ENCODE peak calls at places on chromosome 10, in eight cellular contexts. One of them, this sample, is unnamed.

GRCh38 chr10:76324283-76324682 is 892.9 kb downstream of the LRMDA start:
- DNase-seq in NB4: no peak
- DNase-seq in kidney epithelial cell: no peak
- DNase-seq in coronary artery: no peak
- DNase-seq in fibroblast of lung: peak
- DNase-seq in endothelial cell: no peak
- DNase-seq in cardiac fibroblast: no peak
- DNase-seq in tibial nerve: no peak
- DNase-seq in this sample: no peak

GRCh38 chr10:79399242-79399831 is 46.1 kb downstream of the ZCCHC24 start:
- DNase-seq in endothelial cell: peak
- DNase-seq in NB4: no peak
- DNase-seq in kidney epithelial cell: peak
- DNase-seq in coronary artery: peak
- DNase-seq in tibial nerve: peak
- DNase-seq in cardiac fibroblast: peak
- DNase-seq in fibroblast of lung: peak
- DNase-seq in this sample: peak

GRCh38 chr10:125102216-125102615 is 58.1 kb downstream of the CTBP2 start:
- DNase-seq in coronary artery: no peak
- DNase-seq in tibial nerve: no peak
- DNase-seq in fibroblast of lung: peak
- DNase-seq in endothelial cell: no peak
- DNase-seq in cardiac fibroblast: peak
- DNase-seq in kidney epithelial cell: no peak
- DNase-seq in NB4: peak
- DNase-seq in this sample: no peak

GRCh38 chr10:71646051-71646450 is 73.5 kb downstream of the C10orf105 start:
- DNase-seq in tibial nerve: no peak
- DNase-seq in coronary artery: no peak
- DNase-seq in kidney epithelial cell: no peak
- DNase-seq in endothelial cell: no peak
- DNase-seq in cardiac fibroblast: no peak
- DNase-seq in fibroblast of lung: no peak
- DNase-seq in NB4: no peak
- DNase-seq in this sample: no peak

GRCh38 chr10:78318305-78318704 is 284.6 kb downstream of the RPS24 start:
- DNase-seq in fibroblast of lung: no peak
- DNase-seq in coronary artery: no peak
- DNase-seq in NB4: no peak
- DNase-seq in kidney epithelial cell: no peak
- DNase-seq in tibial nerve: no peak
- DNase-seq in cardiac fibroblast: no peak
- DNase-seq in endothelial cell: no peak
- DNase-seq in this sample: no peak

GRCh38 chr10:22475857-22476600 is 130.7 kb downstream of the SPAG6 start:
- DNase-seq in cardiac fibroblast: no peak
- DNase-seq in kidney epithelial cell: no peak
- DNase-seq in tibial nerve: no peak
- DNase-seq in NB4: peak
- DNase-seq in endothelial cell: peak
- DNase-seq in fibroblast of lung: no peak
- DNase-seq in coronary artery: no peak
- DNase-seq in this sample: peak

GRCh38 chr10:133616371-133617130 is 10.0 kb downstream of the FRG2B start:
- DNase-seq in endothelial cell: no peak
- DNase-seq in kidney epithelial cell: no peak
- DNase-seq in cardiac fibroblast: no peak
- DNase-seq in tibial nerve: no peak
- DNase-seq in NB4: no peak
- DNase-seq in coronary artery: no peak
- DNase-seq in fibroblast of lung: no peak
- DNase-seq in this sample: no peak

GRCh38 chr10:124168991-124169826 is 75.8 kb upstream of the CHST15 start:
- DNase-seq in cardiac fibroblast: no peak
- DNase-seq in tibial nerve: no peak
- DNase-seq in endothelial cell: no peak
- DNase-seq in kidney epithelial cell: no peak
- DNase-seq in fibroblast of lung: no peak
- DNase-seq in coronary artery: peak
- DNase-seq in NB4: no peak
- DNase-seq in this sample: no peak

GRCh38 chr10:133378251-133379096 is 588 bp upstream of the PAOX start:
- DNase-seq in coronary artery: peak
- DNase-seq in cardiac fibroblast: peak
- DNase-seq in endothelial cell: peak
- DNase-seq in fibroblast of lung: peak
- DNase-seq in NB4: peak
- DNase-seq in kidney epithelial cell: no peak
- DNase-seq in tibial nerve: peak
- DNase-seq in this sample: peak

GRCh38 chr10:83925133-83925532 is 214.2 kb upstream of the GHITM start:
- DNase-seq in coronary artery: no peak
- DNase-seq in cardiac fibroblast: no peak
- DNase-seq in kidney epithelial cell: no peak
- DNase-seq in NB4: no peak
- DNase-seq in tibial nerve: no peak
- DNase-seq in endothelial cell: no peak
- DNase-seq in fibroblast of lung: no peak
- DNase-seq in this sample: no peak

GRCh38 chr10:128979405-128979804 is 487.6 kb upstream of the MGMT start:
- DNase-seq in cardiac fibroblast: no peak
- DNase-seq in NB4: no peak
- DNase-seq in endothelial cell: no peak
- DNase-seq in kidney epithelial cell: no peak
- DNase-seq in fibroblast of lung: no peak
- DNase-seq in coronary artery: no peak
- DNase-seq in tibial nerve: no peak
- DNase-seq in this sample: no peak

GRCh38 chr10:34392641-34393170 is 422.4 kb downstream of the PARD3 start:
- DNase-seq in coronary artery: no peak
- DNase-seq in kidney epithelial cell: no peak
- DNase-seq in tibial nerve: no peak
- DNase-seq in cardiac fibroblast: no peak
- DNase-seq in endothelial cell: no peak
- DNase-seq in fibroblast of lung: no peak
- DNase-seq in NB4: no peak
- DNase-seq in this sample: no peak

GRCh38 chr10:131073469-131074060 is 238.0 kb downstream of the TCERG1L start:
- DNase-seq in kidney epithelial cell: no peak
- DNase-seq in fibroblast of lung: no peak
- DNase-seq in NB4: no peak
- DNase-seq in endothelial cell: no peak
- DNase-seq in coronary artery: peak
- DNase-seq in cardiac fibroblast: no peak
- DNase-seq in tibial nerve: no peak
- DNase-seq in this sample: no peak

GRCh38 chr10:127983701-127984100 is 76.8 kb downstream of the PTPRE start:
- DNase-seq in tibial nerve: no peak
- DNase-seq in cardiac fibroblast: no peak
- DNase-seq in kidney epithelial cell: no peak
- DNase-seq in fibroblast of lung: no peak
- DNase-seq in NB4: no peak
- DNase-seq in coronary artery: no peak
- DNase-seq in endothelial cell: no peak
- DNase-seq in this sample: no peak

GRCh38 chr10:104811166-104811565 is 170.1 kb downstream of the SORCS3 start:
- DNase-seq in kidney epithelial cell: no peak
- DNase-seq in cardiac fibroblast: no peak
- DNase-seq in NB4: no peak
- DNase-seq in coronary artery: no peak
- DNase-seq in endothelial cell: no peak
- DNase-seq in tibial nerve: no peak
- DNase-seq in fibroblast of lung: no peak
- DNase-seq in this sample: no peak

GRCh38 chr10:99630439-99630838 is 10.2 kb upstream of the SLC25A28 start:
- DNase-seq in endothelial cell: peak
- DNase-seq in kidney epithelial cell: no peak
- DNase-seq in tibial nerve: peak
- DNase-seq in NB4: peak
- DNase-seq in cardiac fibroblast: peak
- DNase-seq in fibroblast of lung: peak
- DNase-seq in coronary artery: no peak
- DNase-seq in this sample: no peak

GRCh38 chr10:43249962-43250624 is 16.8 kb downstream of the RASGEF1A start:
- DNase-seq in kidney epithelial cell: no peak
- DNase-seq in fibroblast of lung: no peak
- DNase-seq in tibial nerve: no peak
- DNase-seq in coronary artery: peak
- DNase-seq in endothelial cell: no peak
- DNase-seq in NB4: peak
- DNase-seq in cardiac fibroblast: no peak
- DNase-seq in this sample: no peak

GRCh38 chr10:91672021-91672608 is 39.2 kb upstream of the PPP1R3C start:
- DNase-seq in coronary artery: no peak
- DNase-seq in fibroblast of lung: peak
- DNase-seq in cardiac fibroblast: peak
- DNase-seq in tibial nerve: no peak
- DNase-seq in NB4: peak
- DNase-seq in kidney epithelial cell: no peak
- DNase-seq in endothelial cell: peak
- DNase-seq in this sample: no peak

GRCh38 chr10:28429573-28430216 is 103.2 kb upstream of the WAC start:
- DNase-seq in fibroblast of lung: peak
- DNase-seq in kidney epithelial cell: no peak
- DNase-seq in tibial nerve: no peak
- DNase-seq in endothelial cell: no peak
- DNase-seq in cardiac fibroblast: peak
- DNase-seq in NB4: peak
- DNase-seq in coronary artery: no peak
- DNase-seq in this sample: no peak

GRCh38 chr10:31804416-31804815 is 124.2 kb downstream of the ARHGAP12 start:
- DNase-seq in cardiac fibroblast: no peak
- DNase-seq in kidney epithelial cell: no peak
- DNase-seq in NB4: no peak
- DNase-seq in tibial nerve: no peak
- DNase-seq in fibroblast of lung: no peak
- DNase-seq in coronary artery: no peak
- DNase-seq in endothelial cell: no peak
- DNase-seq in this sample: no peak

GRCh38 chr10:13351340-13351915 is 3.3 kb upstream of the SEPHS1 start:
- DNase-seq in tibial nerve: no peak
- DNase-seq in kidney epithelial cell: no peak
- DNase-seq in coronary artery: no peak
- DNase-seq in fibroblast of lung: no peak
- DNase-seq in NB4: no peak
- DNase-seq in endothelial cell: no peak
- DNase-seq in cardiac fibroblast: no peak
- DNase-seq in this sample: no peak

GRCh38 chr10:49751636-49752510 is 10.2 kb downstream of the OGDHL start:
- DNase-seq in fibroblast of lung: no peak
- DNase-seq in cardiac fibroblast: no peak
- DNase-seq in NB4: no peak
- DNase-seq in coronary artery: peak
- DNase-seq in endothelial cell: no peak
- DNase-seq in kidney epithelial cell: no peak
- DNase-seq in tibial nerve: no peak
- DNase-seq in this sample: no peak

GRCh38 chr10:26738354-26738753 is 40.9 kb downstream of the PDSS1 start:
- DNase-seq in NB4: no peak
- DNase-seq in kidney epithelial cell: no peak
- DNase-seq in coronary artery: no peak
- DNase-seq in endothelial cell: no peak
- DNase-seq in cardiac fibroblast: no peak
- DNase-seq in fibroblast of lung: no peak
- DNase-seq in tibial nerve: no peak
- DNase-seq in this sample: no peak

GRCh38 chr10:114648368-114648767 is 9.7 kb downstream of the ABLIM1 start:
- DNase-seq in endothelial cell: no peak
- DNase-seq in tibial nerve: no peak
- DNase-seq in NB4: peak
- DNase-seq in coronary artery: no peak
- DNase-seq in fibroblast of lung: peak
- DNase-seq in kidney epithelial cell: peak
- DNase-seq in cardiac fibroblast: peak
- DNase-seq in this sample: no peak

GRCh38 chr10:57579926-57580325 is 687.8 kb downstream of the IPMK start:
- DNase-seq in NB4: peak
- DNase-seq in endothelial cell: peak
- DNase-seq in cardiac fibroblast: peak
- DNase-seq in fibroblast of lung: peak
- DNase-seq in coronary artery: no peak
- DNase-seq in kidney epithelial cell: peak
- DNase-seq in tibial nerve: no peak
- DNase-seq in this sample: no peak
- TF ChIP-seq CTCF in NB4: peak
- TF ChIP-seq CTCF in endothelial cell: peak
- TF ChIP-seq CTCF in cardiac fibroblast: peak
- TF ChIP-seq CTCF in fibroblast of lung: no peak
- TF ChIP-seq CTCF in coronary artery: no peak
- TF ChIP-seq CTCF in kidney epithelial cell: peak
- TF ChIP-seq CTCF in tibial nerve: no peak
- TF ChIP-seq CTCF in this sample: peak

GRCh38 chr10:94238006-94238617 is 124.6 kb downstream of the NOC3L start:
- DNase-seq in kidney epithelial cell: no peak
- DNase-seq in tibial nerve: no peak
- DNase-seq in cardiac fibroblast: no peak
- DNase-seq in coronary artery: no peak
- DNase-seq in NB4: no peak
- DNase-seq in fibroblast of lung: no peak
- DNase-seq in endothelial cell: no peak
- DNase-seq in this sample: no peak
- TF ChIP-seq CTCF in kidney epithelial cell: no peak
- TF ChIP-seq CTCF in tibial nerve: no peak
- TF ChIP-seq CTCF in cardiac fibroblast: no peak
- TF ChIP-seq CTCF in coronary artery: no peak
- TF ChIP-seq CTCF in NB4: no peak
- TF ChIP-seq CTCF in fibroblast of lung: no peak
- TF ChIP-seq CTCF in endothelial cell: no peak
- TF ChIP-seq CTCF in this sample: no peak

DNA sequence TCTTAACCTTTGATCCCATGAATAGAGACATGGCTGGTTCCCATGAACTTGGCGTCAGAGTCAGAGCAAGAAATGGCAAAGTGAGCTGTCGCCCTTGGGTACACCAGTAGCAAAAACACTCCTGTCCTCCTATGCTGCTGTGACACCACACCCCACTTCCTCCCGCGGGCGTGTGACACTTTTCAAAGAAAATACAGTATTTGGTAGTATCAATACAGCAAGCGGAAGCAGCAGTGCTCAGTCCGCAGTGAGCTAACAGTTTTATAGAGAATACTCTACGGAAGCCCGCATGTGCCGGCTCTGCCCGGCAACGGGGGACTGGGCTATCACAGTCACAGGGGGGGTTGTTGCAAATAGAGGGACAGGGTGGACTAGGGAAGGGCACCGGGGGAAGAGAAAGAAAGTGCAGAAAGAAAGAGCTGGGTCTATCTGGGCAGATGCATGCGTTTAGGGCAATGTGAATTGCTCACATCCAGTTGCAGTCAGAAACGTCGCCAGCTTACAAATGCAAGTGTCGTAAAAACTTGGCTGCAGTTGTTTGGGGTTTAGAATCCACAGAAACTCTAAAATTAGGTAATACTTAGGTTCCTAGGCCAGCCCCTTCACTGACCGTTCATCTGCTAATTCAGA is 49.8 kb downstream of the PRKCQ start:
- DNase-seq in kidney epithelial cell: no peak
- DNase-seq in cardiac fibroblast: no peak
- DNase-seq in coronary artery: no peak
- DNase-seq in fibroblast of lung: no peak
- DNase-seq in endothelial cell: no peak
- DNase-seq in tibial nerve: no peak
- DNase-seq in NB4: no peak
- DNase-seq in this sample: no peak
- TF ChIP-seq CTCF in kidney epithelial cell: no peak
- TF ChIP-seq CTCF in cardiac fibroblast: no peak
- TF ChIP-seq CTCF in coronary artery: no peak
- TF ChIP-seq CTCF in fibroblast of lung: no peak
- TF ChIP-seq CTCF in endothelial cell: no peak
- TF ChIP-seq CTCF in tibial nerve: no peak
- TF ChIP-seq CTCF in NB4: no peak
- TF ChIP-seq CTCF in this sample: no peak

GRCh38 chr10:37146443-37146842 is 21.0 kb downstream of the ANKRD30A start:
- DNase-seq in coronary artery: no peak
- DNase-seq in kidney epithelial cell: no peak
- DNase-seq in NB4: peak
- DNase-seq in tibial nerve: no peak
- DNase-seq in fibroblast of lung: no peak
- DNase-seq in cardiac fibroblast: no peak
- DNase-seq in endothelial cell: no peak
- DNase-seq in this sample: no peak
- TF ChIP-seq CTCF in coronary artery: no peak
- TF ChIP-seq CTCF in kidney epithelial cell: no peak
- TF ChIP-seq CTCF in NB4: no peak
- TF ChIP-seq CTCF in tibial nerve: no peak
- TF ChIP-seq CTCF in fibroblast of lung: no peak
- TF ChIP-seq CTCF in cardiac fibroblast: no peak
- TF ChIP-seq CTCF in endothelial cell: no peak
- TF ChIP-seq CTCF in this sample: no peak

This sample was measured in neural crest cell.